ENCODE peak calls at places on chromosome 10, in seven cellular contexts. A, S, H, P, Z, X and L are unnamed samples. For H3K27me3, the result is how much of the 10 kb centered on the place peaks cover.

GRCh38 chr10:14478639-14479038 is 147.9 kb upstream of the FRMD4A start:
- DNase-seq in A (peak), S (peak), H (no peak), P (no peak), Z (peak), X (peak), L (peak)

GRCh38 chr10:3803295-3803883 is 18.4 kb upstream of the KLF6 start:
- DNase-seq in A (peak), S (peak), H (no peak), P (no peak), Z (no peak), X (no peak), L (no peak)

GRCh38 chr10:86970152-86970886 is 2.0 kb downstream of the ADIRF start:
- DNase-seq in A (peak), S (peak), H (no peak), P (peak), Z (peak), X (peak), L (peak)

GRCh38 chr10:25753776-25754175 is 180.3 kb upstream of the MYO3A start:
- DNase-seq in A (peak), S (peak), H (no peak), P (no peak), Z (no peak), X (no peak), L (peak)

GRCh38 chr10:63157845-63158624 is 24.9 kb downstream of the NRBF2 start:
- DNase-seq in A (peak), S (peak), H (peak), P (no peak), Z (peak), X (peak), L (peak)

GRCh38 chr10:23015021-23015707 is 80.2 kb upstream of the MSRB2 start:
- DNase-seq in A (no peak), S (no peak), H (no peak), P (no peak), Z (no peak), X (no peak), L (no peak)

GRCh38 chr10:109894516-109894915 is 28.8 kb downstream of the XPNPEP1 start:
- DNase-seq in A (no peak), S (peak), H (no peak), P (no peak), Z (no peak), X (no peak), L (no peak)

GRCh38 chr10:110822708-110823291 is 48.9 kb upstream of the PDCD4 start:
- DNase-seq in A (peak), S (no peak), H (no peak), P (no peak), Z (no peak), X (peak), L (peak)

GRCh38 chr10:49163741-49164140 is 24.4 kb downstream of the TMEM273 start:
- DNase-seq in A (no peak), S (no peak), H (no peak), P (no peak), Z (peak), X (no peak), L (no peak)

GRCh38 chr10:29807407-29807806 is 172.6 kb upstream of the SVIL start:
- DNase-seq in A (no peak), S (peak), H (no peak), P (no peak), Z (peak), X (no peak), L (no peak)

GRCh38 chr10:86264481-86265231 is 101.9 kb downstream of the GRID1 start:
- DNase-seq in A (no peak), S (no peak), H (no peak), P (peak), Z (peak), X (no peak), L (no peak)

GRCh38 chr10:60594476-60595051 is 183.7 kb upstream of the CDK1 start:
- DNase-seq in A (no peak), S (no peak), H (no peak), P (no peak), Z (no peak), X (no peak), L (no peak)

GRCh38 chr10:12638103-12638502 is 288.8 kb downstream of the CAMK1D start:
- DNase-seq in A (peak), S (peak), H (no peak), P (no peak), Z (peak), X (peak), L (no peak)

GRCh38 chr10:69497611-69498390 is 46.5 kb downstream of the TSPAN15 start:
- DNase-seq in A (no peak), S (no peak), H (no peak), P (peak), Z (peak), X (no peak), L (no peak)

GRCh38 chr10:71945819-71946474 is 18.2 kb upstream of the CHST3 start:
- DNase-seq in A (no peak), S (no peak), H (peak), P (no peak), Z (no peak), X (peak), L (no peak)

GRCh38 chr10:58304099-58304633 is 30.6 kb upstream of the UBE2D1 start:
- DNase-seq in A (no peak), S (no peak), H (no peak), P (no peak), Z (no peak), X (no peak), L (no peak)

GRCh38 chr10:113084031-113084430 is 134.0 kb downstream of the TCF7L2 start:
- DNase-seq in A (no peak), S (no peak), H (no peak), P (no peak), Z (peak), X (no peak), L (no peak)

GRCh38 chr10:33196710-33197406 is 137.6 kb downstream of the NRP1 start:
- DNase-seq in A (peak), S (no peak), H (no peak), P (no peak), Z (no peak), X (peak), L (no peak)

GRCh38 chr10:58243269-58243668 is 24.4 kb downstream of the IPMK start:
- DNase-seq in A (no peak), S (no peak), H (no peak), P (no peak), Z (no peak), X (no peak), L (no peak)

GRCh38 chr10:76624470-76624869 is 1013.1 kb downstream of the KCNMA1 start:
- DNase-seq in A (no peak), S (no peak), H (no peak), P (no peak), Z (no peak), X (no peak), L (no peak)

GRCh38 chr10:13272164-13272571 is 27.7 kb downstream of the PHYH start:
- DNase-seq in A (peak), S (peak), H (no peak), P (no peak), Z (peak), X (no peak), L (peak)

GRCh38 chr10:535953-536352 is 153.5 kb downstream of the DIP2C start:
- DNase-seq in A (no peak), S (no peak), H (no peak), P (no peak), Z (no peak), X (no peak), L (no peak)

GRCh38 chr10:28444031-28444430 is 88.9 kb upstream of the WAC start:
- DNase-seq in A (no peak), S (no peak), H (no peak), P (no peak), Z (no peak), X (peak), L (peak)

GRCh38 chr10:62732841-62733653 is 71.5 kb upstream of the ADO start:
- DNase-seq in A (no peak), S (peak), H (peak), P (no peak), Z (peak), X (no peak), L (no peak)

GRCh38 chr10:93267521-93267920 is 193.8 kb downstream of the CYP26A1 start:
- DNase-seq in A (no peak), S (no peak), H (no peak), P (no peak), Z (no peak), X (no peak), L (no peak)

GRCh38 chr10:115861864-115862263 is 411.1 kb downstream of the GFRA1 start:
- DNase-seq in A (peak), S (peak), H (no peak), P (no peak), Z (peak), X (no peak), L (no peak)

GRCh38 chr10:113267616-113268015 is 285.2 kb upstream of the HABP2 start:
- DNase-seq in A (no peak), S (no peak), H (no peak), P (no peak), Z (no peak), X (no peak), L (no peak)

GRCh38 chr10:29648983-29649268 is 14.2 kb upstream of the SVIL start:
- DNase-seq in A (no peak), S (peak), H (no peak), P (no peak), Z (no peak), X (no peak), L (no peak)

GRCh38 chr10:108452483-108453060 is 1288.1 kb upstream of the SORCS1 start:
- DNase-seq in A (no peak), S (no peak), H (no peak), P (no peak), Z (no peak), X (no peak), L (no peak)

GRCh38 chr10:30591249-30591670 is 38.3 kb downstream of the LYZL2 start:
- DNase-seq in A (peak), S (peak), H (peak), P (no peak), Z (no peak), X (peak), L (peak)

GRCh38 chr10:27745719-27746363 is at the start of gene MKX:
- DNase-seq in A (peak), S (peak), H (peak), P (peak), Z (peak), X (no peak), L (peak)

GRCh38 chr10:14583252-14583651 is 191.4 kb downstream of the FAM107B start:
- DNase-seq in A (no peak), S (no peak), H (peak), P (no peak), Z (no peak), X (no peak), L (no peak)

GRCh38 chr10:84542552-84542951 is 214.2 kb downstream of the CCSER2 start:
- DNase-seq in A (no peak), S (no peak), H (no peak), P (no peak), Z (no peak), X (no peak), L (peak)

GRCh38 chr10:84539244-84539643 is 210.9 kb downstream of the CCSER2 start:
- DNase-seq in A (no peak), S (no peak), H (no peak), P (no peak), Z (no peak), X (no peak), L (no peak)

GRCh38 chr10:84540022-84540616 is 211.7 kb downstream of the CCSER2 start:
- DNase-seq in A (no peak), S (peak), H (no peak), P (no peak), Z (peak), X (no peak), L (no peak)

GRCh38 chr10:84541289-84541637 is 212.9 kb downstream of the CCSER2 start:
- DNase-seq in A (no peak), S (no peak), H (no peak), P (no peak), Z (no peak), X (no peak), L (peak)

GRCh38 chr10:84540617-84541288 is 212.4 kb downstream of the CCSER2 start:
- DNase-seq in A (peak), S (peak), H (peak), P (peak), Z (peak), X (no peak), L (peak)
- H3K27me3 ChIP-seq in A (under half), S (under half), H (under half), P (under half), Z (under half), X (under half), L (under half)

GRCh38 chr10:79244068-79244442 is 103.2 kb upstream of the PPIF start:
- DNase-seq in A (no peak), S (no peak), H (no peak), P (peak), Z (no peak), X (no peak), L (no peak)
- H3K4me3 ChIP-seq in A (no peak), S (no peak), H (peak), P (peak), Z (peak), X (no peak), L (peak)

GRCh38 chr10:117537436-117537903 is 5.1 kb upstream of the EMX2 start:
- DNase-seq in A (peak), S (peak), H (no peak), P (no peak), Z (peak), X (peak), L (peak)
- H3K27me3 ChIP-seq in A (half or more), S (half or more), H (under half), P (half or more), Z (half or more), X (under half), L (half or more)

GRCh38 chr10:7407368-7408002 is 3.3 kb downstream of the SFMBT2 start:
- DNase-seq in A (peak), S (peak), H (no peak), P (peak), Z (no peak), X (no peak), L (peak)
- H3K4me3 ChIP-seq in A (peak), S (peak), H (peak), P (peak), Z (no peak), X (no peak), L (peak)

DNA sequence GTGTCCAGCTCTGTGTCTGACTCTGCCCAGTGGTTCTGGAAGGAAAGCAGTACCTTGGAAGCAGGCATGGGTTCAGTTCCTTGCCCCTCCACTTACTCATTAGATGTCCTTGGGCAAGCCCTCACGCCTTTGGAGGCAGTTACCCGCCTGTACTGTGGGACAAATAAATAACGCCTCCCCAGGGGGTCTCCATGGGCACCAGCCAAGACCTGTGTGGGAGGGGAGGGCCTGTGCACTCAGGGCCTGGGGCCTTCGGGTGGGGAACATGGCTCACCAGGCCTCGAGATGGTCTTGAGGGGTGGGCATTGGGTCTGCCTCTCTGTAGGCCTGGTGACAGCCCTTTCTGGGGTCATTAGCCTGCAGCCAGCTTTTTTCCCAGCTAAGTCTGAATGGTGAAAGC is 142.0 kb downstream of the GRK5 start:
- DNase-seq in A (no peak), S (no peak), H (no peak), P (peak), Z (no peak), X (no peak), L (no peak)
- H3K27me3 ChIP-seq in A (under half), S (under half), H (under half), P (under half), Z (under half), X (under half), L (under half)

DNA sequence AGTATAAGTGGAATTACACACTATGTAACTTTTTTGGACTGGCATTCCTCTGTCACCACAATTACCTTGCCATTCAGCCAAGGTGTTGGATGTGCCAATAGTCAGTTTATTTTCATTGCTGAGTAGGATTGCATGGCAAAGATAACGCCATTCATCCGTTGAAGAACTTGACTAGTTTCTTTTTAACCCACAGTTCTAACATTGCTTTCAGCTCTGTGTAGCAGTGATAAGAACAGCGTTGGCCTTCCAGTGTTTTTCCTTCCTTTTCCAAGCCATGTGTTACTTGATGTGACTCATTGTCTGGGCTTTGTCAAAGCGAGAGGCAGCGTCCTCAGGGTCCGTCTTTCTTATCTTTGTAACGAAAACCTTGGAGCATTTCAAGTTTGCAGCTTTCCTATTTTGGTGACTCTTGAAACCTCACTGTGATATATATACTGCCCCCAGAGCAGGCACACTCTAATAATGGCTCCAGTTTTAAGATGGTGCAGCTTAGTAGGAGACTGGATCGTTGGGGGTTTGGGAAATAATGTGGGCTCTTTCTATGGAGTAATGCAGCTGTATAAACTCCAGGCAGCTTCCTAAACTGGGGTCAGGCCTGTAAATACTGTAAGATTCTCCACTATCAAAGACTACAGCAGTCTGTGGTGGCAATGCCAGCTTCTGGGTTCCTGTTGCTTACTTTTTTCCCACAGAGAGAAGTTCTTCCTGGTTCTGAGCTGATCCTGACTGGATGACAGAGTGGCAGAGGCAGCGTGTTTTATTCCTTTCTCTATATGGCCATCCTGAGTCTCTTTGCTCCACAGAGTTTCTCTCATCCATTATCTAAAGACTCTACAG is 41.7 kb downstream of the AKR1E2 start:
- DNase-seq in A (peak), S (peak), H (no peak), P (no peak), Z (no peak), X (no peak), L (no peak)
- H3K4me3 ChIP-seq in A (no peak), S (peak), H (no peak), P (no peak), Z (no peak), X (no peak), L (no peak)

GRCh38 chr10:101215397-101216206 is 13.7 kb downstream of the LBX1 start:
- DNase-seq in A (no peak), S (no peak), H (no peak), P (no peak), Z (no peak), X (no peak), L (no peak)
- H3K27me3 ChIP-seq in A (half or more), S (half or more), H (half or more), P (half or more), Z (half or more), X (under half), L (half or more)

DNA sequence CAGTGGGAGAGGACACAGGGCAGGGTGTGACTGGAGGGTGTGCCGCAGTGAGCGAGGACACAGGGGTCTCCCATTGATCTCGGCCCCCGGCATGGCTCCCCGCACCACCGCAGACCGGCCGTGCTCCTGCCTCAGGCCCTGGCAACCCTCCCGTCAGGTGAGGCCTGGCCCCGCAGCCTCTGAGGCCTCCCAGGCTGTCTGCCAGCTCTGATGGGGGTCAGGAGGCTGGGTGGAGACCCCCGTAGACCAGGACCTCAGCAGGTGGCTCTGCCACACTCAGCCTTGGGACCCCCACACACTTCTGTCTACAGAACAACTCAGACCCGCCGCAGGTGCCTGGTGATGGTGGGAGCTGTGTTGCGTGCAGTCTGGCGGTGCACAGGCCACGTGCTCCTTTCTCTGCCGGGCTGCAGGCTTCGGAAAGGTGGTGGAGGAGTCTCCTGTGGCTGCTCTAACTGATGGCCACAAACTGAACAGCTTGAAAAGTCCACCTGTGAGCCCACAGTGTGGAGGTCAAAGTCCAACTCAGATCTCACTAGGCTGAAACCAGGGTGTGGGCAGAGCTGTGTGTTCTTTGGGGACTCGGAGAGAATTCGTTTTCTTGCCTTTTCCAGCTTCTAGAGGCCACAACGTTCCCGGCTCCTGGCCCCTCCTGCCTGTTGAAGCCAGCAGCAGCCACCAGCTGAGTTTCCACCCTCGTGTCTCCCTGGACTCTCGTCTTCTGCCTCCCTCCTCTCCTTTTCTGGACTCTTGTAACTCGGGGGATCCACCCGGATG is 62.4 kb downstream of the PWWP2B start:
- DNase-seq in A (peak), S (no peak), H (no peak), P (no peak), Z (peak), X (no peak), L (peak)
- H3K4me3 ChIP-seq in A (no peak), S (no peak), H (no peak), P (no peak), Z (no peak), X (no peak), L (no peak)